ENCODE peak calls at places on chromosomes 6 and 20, in four cellular contexts. One of them, this sample, is unnamed.

GRCh38 chr6:56495654-56496053 is 147.0 kb downstream of the DST start:
- DNase-seq in K562: no peak
- DNase-seq in HCT116: no peak
- DNase-seq in GM12878: no peak
- DNase-seq in this sample: no peak

GRCh38 chr6:14086701-14087100 is 30.9 kb upstream of the CD83 start:
- DNase-seq in GM12878: no peak
- DNase-seq in K562: peak
- DNase-seq in HCT116: no peak
- DNase-seq in this sample: no peak

GRCh38 chr6:14826456-14826855 is 419.4 kb upstream of the JARID2 start:
- DNase-seq in HCT116: no peak
- DNase-seq in GM12878: no peak
- DNase-seq in K562: no peak
- DNase-seq in this sample: no peak

GRCh38 chr6:5946181-5946580 is 60.5 kb downstream of the NRN1 start:
- DNase-seq in HCT116: no peak
- DNase-seq in K562: no peak
- DNase-seq in GM12878: no peak
- DNase-seq in this sample: no peak

GRCh38 chr20:39985276-39985675 is 703.8 kb downstream of the MAFB start:
- DNase-seq in K562: no peak
- DNase-seq in HCT116: no peak
- DNase-seq in GM12878: no peak
- DNase-seq in this sample: no peak

GRCh38 chr6:2938632-2939083 is 32.7 kb downstream of the SERPINB6 start:
- DNase-seq in K562: no peak
- DNase-seq in GM12878: no peak
- DNase-seq in HCT116: peak
- DNase-seq in this sample: no peak

GRCh38 chr20:44549123-44549522 is 27.3 kb upstream of the SERINC3 start:
- DNase-seq in HCT116: no peak
- DNase-seq in K562: no peak
- DNase-seq in GM12878: no peak
- DNase-seq in this sample: no peak

GRCh38 chr20:50251383-50251748 is 60.7 kb downstream of the CEBPB start:
- DNase-seq in K562: no peak
- DNase-seq in HCT116: no peak
- DNase-seq in GM12878: no peak
- DNase-seq in this sample: no peak

GRCh38 chr20:12455152-12455551 is 537.5 kb downstream of the BTBD3 start:
- DNase-seq in K562: no peak
- DNase-seq in GM12878: no peak
- DNase-seq in HCT116: no peak
- DNase-seq in this sample: no peak

GRCh38 chr20:48783533-48784272 is 44.1 kb downstream of the PREX1 start:
- DNase-seq in HCT116: no peak
- DNase-seq in GM12878: no peak
- DNase-seq in K562: no peak
- DNase-seq in this sample: no peak

GRCh38 chr20:62238569-62239277 is 402 bp downstream of the OSBPL2 start:
- DNase-seq in GM12878: no peak
- DNase-seq in HCT116: no peak
- DNase-seq in K562: peak
- DNase-seq in this sample: no peak

GRCh38 chr20:44166477-44166876 is 20.5 kb downstream of the JPH2 start:
- DNase-seq in GM12878: no peak
- DNase-seq in K562: no peak
- DNase-seq in HCT116: no peak
- DNase-seq in this sample: no peak

GRCh38 chr6:156658186-156658585 is 119.0 kb upstream of the ARID1B start:
- DNase-seq in HCT116: no peak
- DNase-seq in GM12878: no peak
- DNase-seq in K562: no peak
- DNase-seq in this sample: no peak

GRCh38 chr20:326645-327031 is 1.3 kb downstream of the SOX12 start:
- DNase-seq in HCT116: no peak
- DNase-seq in K562: peak
- DNase-seq in GM12878: no peak
- DNase-seq in this sample: no peak

GRCh38 chr6:99434702-99435530 is 9.8 kb upstream of the PNISR start:
- DNase-seq in K562: peak
- DNase-seq in HCT116: peak
- DNase-seq in GM12878: no peak
- DNase-seq in this sample: no peak

GRCh38 chr6:131062245-131063027 is 609 bp downstream of the EPB41L2 start:
- DNase-seq in HCT116: no peak
- DNase-seq in K562: peak
- DNase-seq in GM12878: no peak
- DNase-seq in this sample: no peak

GRCh38 chr6:112833546-112834215 is 486.6 kb downstream of the RFPL4B start:
- DNase-seq in GM12878: no peak
- DNase-seq in HCT116: no peak
- DNase-seq in K562: no peak
- DNase-seq in this sample: no peak

GRCh38 chr6:36577298-36577697 is 16.9 kb upstream of the SRSF3 start:
- DNase-seq in HCT116: peak
- DNase-seq in GM12878: no peak
- DNase-seq in K562: peak
- DNase-seq in this sample: no peak

GRCh38 chr20:18436847-18437246 is 30.0 kb downstream of the DZANK1 start:
- DNase-seq in K562: no peak
- DNase-seq in GM12878: no peak
- DNase-seq in HCT116: no peak
- DNase-seq in this sample: no peak

GRCh38 chr20:35120012-35120701 is 27.0 kb downstream of the EDEM2 start:
- DNase-seq in GM12878: no peak
- DNase-seq in HCT116: no peak
- DNase-seq in K562: peak
- DNase-seq in this sample: no peak

GRCh38 chr6:167397712-167398111 is 72.8 kb downstream of the TTLL2 start:
- DNase-seq in HCT116: no peak
- DNase-seq in GM12878: no peak
- DNase-seq in K562: no peak
- DNase-seq in this sample: no peak

GRCh38 chr20:33515569-33516216 is 25.8 kb downstream of the CBFA2T2 start:
- DNase-seq in GM12878: no peak
- DNase-seq in HCT116: no peak
- DNase-seq in K562: peak
- DNase-seq in this sample: no peak

GRCh38 chr20:53586640-53587039 is 7.0 kb downstream of the ZNF217 start:
- DNase-seq in GM12878: no peak
- DNase-seq in HCT116: no peak
- DNase-seq in K562: peak
- DNase-seq in this sample: no peak

GRCh38 chr6:4350571-4351505 is 215.5 kb upstream of the ECI2 start:
- DNase-seq in K562: no peak
- DNase-seq in HCT116: no peak
- DNase-seq in GM12878: no peak
- DNase-seq in this sample: no peak

GRCh38 chr20:25061103-25061799 is 3.3 kb upstream of the ACSS1 start:
- DNase-seq in GM12878: no peak
- DNase-seq in HCT116: no peak
- DNase-seq in K562: no peak
- DNase-seq in this sample: no peak

GRCh38 chr20:61537239-61537638 is 285.2 kb downstream of the CDH4 start:
- DNase-seq in K562: no peak
- DNase-seq in HCT116: no peak
- DNase-seq in GM12878: no peak
- DNase-seq in this sample: no peak

GRCh38 chr6:2157441-2158127 is 87.8 kb downstream of the GMDS start:
- DNase-seq in K562: no peak
- DNase-seq in GM12878: peak
- DNase-seq in HCT116: peak
- DNase-seq in this sample: peak

GRCh38 chr6:140912686-140913085 is 1220.0 kb upstream of the GJE1 start:
- DNase-seq in GM12878: no peak
- DNase-seq in K562: no peak
- DNase-seq in HCT116: no peak
- DNase-seq in this sample: no peak

DNA sequence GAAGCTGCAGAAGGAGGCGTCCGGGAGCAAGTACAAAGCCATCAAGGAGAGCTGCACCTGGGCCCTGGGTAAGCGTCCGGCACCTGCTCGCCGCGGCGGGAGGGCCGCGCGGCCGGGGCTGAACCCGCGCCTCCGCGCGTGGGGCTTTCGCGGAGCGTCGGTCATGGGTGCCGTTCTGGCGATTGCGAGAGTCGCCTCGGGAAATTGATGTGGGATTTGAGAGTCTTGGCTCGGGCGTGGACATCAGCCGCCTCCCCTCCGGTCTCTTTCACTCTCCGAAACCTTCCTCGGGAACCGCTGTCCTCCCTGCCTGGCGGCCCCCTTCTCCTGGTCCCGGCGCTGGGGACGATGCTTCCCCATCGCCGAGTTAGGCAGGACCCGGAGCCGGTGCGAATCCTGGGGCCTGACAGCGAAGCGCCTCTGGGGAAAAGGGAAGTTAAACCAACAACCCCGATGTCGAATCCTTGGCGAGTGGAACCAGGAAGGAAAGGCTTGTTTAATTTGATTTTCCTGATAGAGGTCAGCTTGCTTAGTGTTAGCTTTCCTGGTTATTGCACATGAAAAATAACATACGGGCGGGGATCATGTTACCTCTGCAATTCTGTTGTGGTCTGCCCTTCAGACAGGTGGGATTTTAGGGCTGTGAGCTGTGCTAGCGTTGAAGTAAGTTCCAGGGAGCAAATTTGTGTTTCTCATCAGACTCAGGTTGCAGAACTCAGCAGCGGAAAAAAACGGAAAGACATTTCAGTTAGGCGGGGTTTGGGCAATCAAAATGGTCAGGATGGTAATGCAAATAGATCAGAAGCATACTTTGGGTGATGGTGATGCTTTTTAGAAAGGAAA is 586 bp downstream of the ARFGEF3 start:
- DNase-seq in HCT116: no peak
- DNase-seq in K562: no peak
- DNase-seq in GM12878: no peak
- DNase-seq in this sample: no peak
- TF ChIP-seq EZH2 in HCT116: no peak
- TF ChIP-seq EZH2 in K562: no peak
- TF ChIP-seq EZH2 in GM12878: no peak
- TF ChIP-seq EZH2 in this sample: peak

DNA sequence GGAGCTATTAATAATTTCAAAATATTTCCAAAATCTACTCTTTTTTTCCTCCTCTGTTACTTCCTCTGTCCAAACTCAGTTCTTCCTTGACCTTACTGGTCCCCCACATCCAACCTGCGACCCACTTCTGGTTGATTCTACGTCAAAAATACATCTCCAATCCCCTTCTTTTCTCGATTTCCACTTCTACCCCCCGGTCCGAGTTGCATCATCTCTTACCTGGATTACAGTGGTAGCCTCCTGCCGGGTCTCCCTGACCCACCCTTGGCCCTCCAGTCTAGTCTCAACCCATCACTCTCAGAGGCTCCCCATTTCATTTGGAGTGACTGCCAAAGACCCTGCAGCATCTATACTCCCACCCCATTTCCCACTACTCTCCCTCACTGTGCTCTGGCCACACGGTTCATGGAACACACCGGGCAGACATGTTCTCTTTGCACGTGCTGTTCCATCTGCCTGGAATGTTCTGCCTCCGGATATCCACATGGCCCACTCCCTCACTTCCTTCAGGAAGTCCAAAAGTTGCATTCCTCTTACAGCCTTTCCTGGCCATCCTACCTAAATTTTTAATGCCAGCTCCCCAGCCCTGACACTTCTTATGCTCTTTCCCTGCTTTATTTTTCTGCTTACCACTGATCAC is 6.1 kb upstream of the CCND3 start:
- DNase-seq in GM12878: no peak
- DNase-seq in K562: no peak
- DNase-seq in HCT116: no peak
- DNase-seq in this sample: no peak
- TF ChIP-seq POLR2AphosphoS5 in GM12878: no peak
- TF ChIP-seq POLR2AphosphoS5 in K562: no peak
- TF ChIP-seq POLR2AphosphoS5 in HCT116: no peak
- TF ChIP-seq POLR2AphosphoS5 in this sample: no peak

GRCh38 chr20:64039293-64040160 is 3.5 kb downstream of the C20orf204 start:
- DNase-seq in K562: no peak
- DNase-seq in GM12878: no peak
- DNase-seq in HCT116: no peak
- DNase-seq in this sample: no peak

GRCh38 chr20:64043768-64044167 is 5.7 kb downstream of the SOX18 start:
- DNase-seq in HCT116: no peak
- DNase-seq in K562: no peak
- DNase-seq in GM12878: no peak
- DNase-seq in this sample: no peak

GRCh38 chr20:64040231-64041039 is 4.5 kb downstream of the C20orf204 start:
- DNase-seq in K562: no peak
- DNase-seq in GM12878: no peak
- DNase-seq in HCT116: no peak
- DNase-seq in this sample: no peak

GRCh38 chr20:64041040-64041780 is 5.2 kb downstream of the C20orf204 start:
- DNase-seq in GM12878: no peak
- DNase-seq in HCT116: no peak
- DNase-seq in K562: no peak
- DNase-seq in this sample: no peak

GRCh38 chr20:64041781-64042771 is 6.1 kb downstream of the C20orf204 start:
- DNase-seq in GM12878: no peak
- DNase-seq in HCT116: no peak
- DNase-seq in K562: peak
- DNase-seq in this sample: no peak
- TF ChIP-seq EZH2 in GM12878: no peak
- TF ChIP-seq EZH2 in HCT116: no peak
- TF ChIP-seq EZH2 in K562: no peak
- TF ChIP-seq EZH2 in this sample: no peak

DNA sequence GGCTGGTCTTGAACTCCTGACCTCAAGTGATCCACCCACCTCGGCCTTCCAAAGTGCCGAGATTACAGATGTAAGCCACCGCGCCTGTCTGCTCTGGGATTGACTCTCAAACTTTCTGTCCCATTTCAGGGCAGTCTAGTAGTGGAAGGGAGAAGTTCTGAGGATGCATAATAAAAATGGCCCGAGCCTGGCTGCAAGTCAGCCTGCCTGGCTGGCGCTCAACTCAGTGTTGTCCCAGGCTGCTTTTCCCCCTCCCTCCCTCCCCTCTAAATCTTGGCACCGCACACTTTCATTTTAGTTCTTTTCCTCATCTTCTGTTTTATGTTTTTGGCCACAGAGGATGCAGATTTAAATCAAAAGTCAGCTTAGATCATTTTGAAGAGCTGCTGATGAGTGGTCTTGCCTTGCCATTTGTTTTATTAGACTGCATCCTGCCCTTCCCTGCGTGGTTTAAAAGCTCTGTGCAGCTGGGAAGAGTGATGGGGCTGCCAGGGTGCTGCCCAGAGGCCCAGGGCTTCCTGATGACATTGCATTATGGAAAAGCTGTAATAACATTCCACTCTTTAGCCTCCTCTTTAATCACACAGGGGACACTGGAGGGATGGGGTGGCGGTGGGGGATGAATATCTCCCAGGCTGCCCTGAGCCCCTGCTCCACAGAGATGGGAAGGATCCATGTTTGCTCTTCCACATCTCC is 6.5 kb upstream of the UQCC2 start:
- DNase-seq in K562: no peak
- DNase-seq in GM12878: no peak
- DNase-seq in HCT116: no peak
- DNase-seq in this sample: no peak
- TF ChIP-seq POLR2AphosphoS5 in K562: no peak
- TF ChIP-seq POLR2AphosphoS5 in GM12878: no peak
- TF ChIP-seq POLR2AphosphoS5 in HCT116: no peak
- TF ChIP-seq POLR2AphosphoS5 in this sample: no peak

This sample was measured in SK-N-MC.